ENCODE peak calls at places on chromosomes 6 and 20, in ten cellular contexts. U is heart left ventricle; H is neuronal stem cell; M is left ventricle myocardium inferior; P is cardiac muscle cell; V is lung; I is heart right ventricle; D is CD8-positive, alpha-beta memory T cell; T is left lung; C is kidney. G is an unnamed sample. For H3K9me3, the result is how much of the 10 kb centered on the place peaks cover.

GRCh38 chr20:8808180-8808535 is 260.7 kb upstream of the PLCB4 start:
- DNase-seq in U (no peak), H (no peak), M (no peak), P (no peak), V (no peak), I (no peak), D (no peak), T (no peak), C (no peak), G (no peak)

GRCh38 chr6:53822355-53823115 is 27.7 kb downstream of the LRRC1 start:
- DNase-seq in U (no peak), H (no peak), M (no peak), P (no peak), V (no peak), I (no peak), D (no peak), T (no peak), C (no peak), G (no peak)

GRCh38 chr6:117591405-117591804 is 10.9 kb downstream of the GOPC start:
- DNase-seq in U (no peak), H (no peak), M (no peak), P (no peak), V (no peak), I (no peak), D (no peak), T (no peak), C (no peak), G (no peak)

GRCh38 chr6:31947070-31947675 is 1.3 kb downstream of the CFB start:
- DNase-seq in U (no peak), H (no peak), M (no peak), P (no peak), V (no peak), I (no peak), D (no peak), T (no peak), C (no peak), G (no peak)

GRCh38 chr6:165729307-165729936 is 66.4 kb upstream of the PDE10A start:
- DNase-seq in U (no peak), H (peak), M (no peak), P (peak), V (peak), I (no peak), D (no peak), T (no peak), C (no peak), G (no peak)

GRCh38 chr6:157761331-157761921 is 61.6 kb upstream of the SNX9 start:
- DNase-seq in U (no peak), H (no peak), M (no peak), P (no peak), V (no peak), I (no peak), D (peak), T (no peak), C (no peak), G (no peak)

GRCh38 chr6:130843575-130844320 is 16.5 kb downstream of the SMLR1 start:
- DNase-seq in U (no peak), H (peak), M (no peak), P (peak), V (no peak), I (no peak), D (peak), T (no peak), C (no peak), G (peak)

GRCh38 chr6:147192278-147192911 is 11.8 kb upstream of the STXBP5 start:
- DNase-seq in U (no peak), H (no peak), M (no peak), P (no peak), V (no peak), I (no peak), D (no peak), T (no peak), C (no peak), G (no peak)

GRCh38 chr6:136030131-136030530 is 178.6 kb downstream of the PDE7B start:
- DNase-seq in U (no peak), H (no peak), M (no peak), P (no peak), V (no peak), I (no peak), D (no peak), T (no peak), C (no peak), G (no peak)

GRCh38 chr6:112030206-112030932 is 23.5 kb upstream of the CCN6 start:
- DNase-seq in U (no peak), H (no peak), M (no peak), P (no peak), V (no peak), I (no peak), D (no peak), T (no peak), C (no peak), G (no peak)

GRCh38 chr6:165662041-165662491 is 975 bp downstream of the PDE10A start:
- DNase-seq in U (peak), H (peak), M (peak), P (peak), V (no peak), I (peak), D (no peak), T (no peak), C (peak), G (no peak)

GRCh38 chr20:45461225-45461624 is 8.3 kb upstream of the WFDC2 start:
- DNase-seq in U (no peak), H (no peak), M (no peak), P (no peak), V (no peak), I (no peak), D (no peak), T (no peak), C (no peak), G (no peak)

GRCh38 chr6:151067684-151068596 is 171.8 kb upstream of the AKAP12 start:
- DNase-seq in U (peak), H (no peak), M (peak), P (no peak), V (peak), I (peak), D (no peak), T (no peak), C (peak), G (no peak)

GRCh38 chr6:73435236-73435635 is 16.9 kb downstream of the CGAS start:
- DNase-seq in U (no peak), H (no peak), M (no peak), P (no peak), V (no peak), I (no peak), D (no peak), T (no peak), C (no peak), G (no peak)

GRCh38 chr6:87743454-87743853 is 41.4 kb upstream of the AKIRIN2 start:
- DNase-seq in U (no peak), H (no peak), M (no peak), P (no peak), V (no peak), I (no peak), D (no peak), T (no peak), C (no peak), G (no peak)

GRCh38 chr6:16793828-16794412 is 32.7 kb upstream of the ATXN1 start:
- DNase-seq in U (no peak), H (no peak), M (no peak), P (no peak), V (no peak), I (no peak), D (no peak), T (no peak), C (no peak), G (no peak)

GRCh38 chr20:14189794-14190402 is 147.5 kb downstream of the FLRT3 start:
- DNase-seq in U (no peak), H (no peak), M (no peak), P (peak), V (no peak), I (no peak), D (no peak), T (no peak), C (no peak), G (no peak)

GRCh38 chr6:31620586-31621319 is at the start of gene PRRC2A:
- DNase-seq in U (no peak), H (no peak), M (peak), P (peak), V (no peak), I (peak), D (no peak), T (peak), C (peak), G (peak)

GRCh38 chr6:33178755-33179475 is 13.4 kb downstream of the COL11A2 start:
- DNase-seq in U (no peak), H (no peak), M (no peak), P (no peak), V (no peak), I (no peak), D (no peak), T (no peak), C (no peak), G (peak)

GRCh38 chr20:43409041-43409913 is 48.4 kb upstream of the SRSF6 start:
- DNase-seq in U (no peak), H (peak), M (no peak), P (peak), V (no peak), I (no peak), D (no peak), T (no peak), C (no peak), G (no peak)

GRCh38 chr20:48196486-48196885 is 411.2 kb upstream of the SULF2 start:
- DNase-seq in U (no peak), H (no peak), M (no peak), P (no peak), V (no peak), I (no peak), D (no peak), T (no peak), C (no peak), G (no peak)

GRCh38 chr6:16540804-16541752 is 220.2 kb downstream of the ATXN1 start:
- DNase-seq in U (peak), H (no peak), M (peak), P (peak), V (no peak), I (peak), D (no peak), T (no peak), C (peak), G (peak)

GRCh38 chr20:31630187-31630790 is 7.4 kb upstream of the COX4I2 start:
- DNase-seq in U (no peak), H (no peak), M (no peak), P (no peak), V (no peak), I (no peak), D (no peak), T (no peak), C (no peak), G (no peak)

GRCh38 chr20:37940161-37940560 is 37.2 kb downstream of the VSTM2L start:
- DNase-seq in U (no peak), H (no peak), M (no peak), P (no peak), V (no peak), I (no peak), D (no peak), T (no peak), C (no peak), G (no peak)

GRCh38 chr6:108801331-108801730 is 46.9 kb upstream of the ARMC2 start:
- DNase-seq in U (no peak), H (no peak), M (no peak), P (no peak), V (no peak), I (no peak), D (no peak), T (no peak), C (no peak), G (no peak)

GRCh38 chr6:43455034-43455747 is at the start of gene DLK2:
- DNase-seq in U (no peak), H (no peak), M (no peak), P (peak), V (no peak), I (no peak), D (peak), T (no peak), C (no peak), G (no peak)

GRCh38 chr6:125597411-125598253 is 151.8 kb upstream of the HEY2 start:
- DNase-seq in U (peak), H (no peak), M (peak), P (peak), V (peak), I (peak), D (no peak), T (peak), C (peak), G (no peak)

GRCh38 chr6:65075705-65076104 is 631.3 kb downstream of the EYS start:
- DNase-seq in U (no peak), H (no peak), M (no peak), P (no peak), V (no peak), I (no peak), D (no peak), T (no peak), C (no peak), G (no peak)

GRCh38 chr20:8740265-8740664 is 328.6 kb upstream of the PLCB4 start:
- DNase-seq in U (no peak), H (no peak), M (no peak), P (no peak), V (no peak), I (no peak), D (no peak), T (no peak), C (no peak), G (no peak)

GRCh38 chr6:43916924-43917877 is 147.2 kb downstream of the VEGFA start:
- DNase-seq in U (no peak), H (no peak), M (no peak), P (no peak), V (peak), I (no peak), D (no peak), T (peak), C (peak), G (peak)

GRCh38 chr6:133817460-133818047 is 71.4 kb upstream of the TCF21 start:
- DNase-seq in U (no peak), H (no peak), M (no peak), P (no peak), V (no peak), I (no peak), D (no peak), T (no peak), C (no peak), G (no peak)

GRCh38 chr20:23637282-23638221 is at the start of gene CST3:
- DNase-seq in U (peak), H (peak), M (peak), P (peak), V (peak), I (peak), D (no peak), T (peak), C (peak), G (peak)

GRCh38 chr20:34269996-34270627 is 28.9 kb downstream of the ASIP start:
- DNase-seq in U (peak), H (no peak), M (peak), P (no peak), V (no peak), I (no peak), D (no peak), T (no peak), C (no peak), G (no peak)

GRCh38 chr20:50567860-50568548 is 57.8 kb downstream of the PTPN1 start:
- DNase-seq in U (no peak), H (no peak), M (no peak), P (no peak), V (peak), I (no peak), D (no peak), T (no peak), C (no peak), G (no peak)

GRCh38 chr6:95973976-95974375 is 41.8 kb upstream of the FUT9 start:
- DNase-seq in U (no peak), H (no peak), M (no peak), P (no peak), V (no peak), I (no peak), D (no peak), T (no peak), C (no peak), G (no peak)

GRCh38 chr6:109925060-109925459 is 53.1 kb upstream of the GPR6 start:
- DNase-seq in U (no peak), H (no peak), M (no peak), P (peak), V (no peak), I (no peak), D (no peak), T (no peak), C (no peak), G (no peak)

GRCh38 chr6:136775548-136775947 is 16.7 kb downstream of the MAP3K5 start:
- DNase-seq in U (no peak), H (no peak), M (no peak), P (no peak), V (no peak), I (no peak), D (no peak), T (no peak), C (no peak), G (no peak)

GRCh38 chr20:8331740-8332412 is 199.8 kb downstream of the PLCB1 start:
- DNase-seq in U (peak), H (no peak), M (peak), P (no peak), V (no peak), I (no peak), D (no peak), T (peak), C (peak), G (no peak)

GRCh38 chr20:40029589-40029988 is 659.4 kb downstream of the MAFB start:
- DNase-seq in U (no peak), H (no peak), M (no peak), P (no peak), V (no peak), I (no peak), D (no peak), T (no peak), C (no peak), G (no peak)
- H3K9me3 ChIP-seq in U (under half), H (under half), M (under half), P (under half), V (under half), I (under half), D (under half), T (under half), C (under half), G (under half)

GRCh38 chr6:27294409-27294808 is 17.7 kb downstream of the POM121L2 start:
- DNase-seq in U (no peak), H (no peak), M (no peak), P (no peak), V (no peak), I (no peak), D (no peak), T (no peak), C (no peak), G (no peak)

GRCh38 chr6:27295301-27296079 is 16.6 kb downstream of the POM121L2 start:
- DNase-seq in U (no peak), H (no peak), M (no peak), P (peak), V (no peak), I (no peak), D (no peak), T (no peak), C (no peak), G (no peak)

GRCh38 chr6:27297484-27297856 is 14.6 kb downstream of the POM121L2 start:
- DNase-seq in U (no peak), H (no peak), M (no peak), P (no peak), V (no peak), I (no peak), D (no peak), T (no peak), C (no peak), G (no peak)

GRCh38 chr6:27297857-27298730 is 14.0 kb downstream of the POM121L2 start:
- DNase-seq in U (no peak), H (no peak), M (no peak), P (no peak), V (no peak), I (no peak), D (no peak), T (no peak), C (no peak), G (no peak)

GRCh38 chr6:27296106-27296783 is 15.8 kb downstream of the POM121L2 start:
- DNase-seq in U (no peak), H (no peak), M (no peak), P (peak), V (no peak), I (no peak), D (no peak), T (no peak), C (no peak), G (peak)
- H3K9me3 ChIP-seq in U (under half), H (under half), M (under half), P (under half), V (under half), I (under half), D (under half), T (under half), C (under half), G (under half)

DNA sequence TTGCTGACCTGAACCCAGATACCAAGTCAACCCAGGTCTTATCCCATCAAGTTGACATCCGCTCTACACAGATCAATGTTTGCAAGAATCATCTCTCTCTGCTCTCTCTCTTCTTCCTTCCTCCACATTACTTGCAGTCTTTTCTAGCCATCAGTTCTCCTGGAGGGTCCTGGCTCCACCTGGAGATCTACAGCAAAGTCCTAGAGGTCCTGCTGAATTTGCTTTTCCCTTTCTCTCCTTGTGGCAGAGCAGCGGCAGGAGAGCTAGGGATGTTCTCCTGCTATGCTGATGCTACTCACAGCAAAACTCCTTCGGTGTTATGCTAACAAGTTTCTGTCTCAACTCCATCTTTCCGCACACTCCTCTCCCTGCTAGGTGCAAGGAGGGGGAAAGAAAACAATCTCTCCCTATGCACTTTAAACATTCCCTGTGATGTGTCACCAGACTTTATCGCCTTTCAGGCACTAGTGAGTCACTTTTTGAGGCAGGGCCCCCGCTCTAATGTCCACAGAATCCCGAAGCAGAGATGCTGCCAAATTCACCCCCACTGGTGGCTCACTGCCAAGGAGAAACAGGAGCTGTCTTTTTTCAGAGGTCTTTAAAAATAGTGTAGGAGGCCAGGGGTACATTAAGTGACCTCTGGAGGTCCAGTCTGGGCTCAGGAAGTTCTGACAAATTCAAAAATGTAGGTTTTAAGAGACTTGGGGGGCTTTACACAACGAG is 62.6 kb downstream of the FAM50B start:
- DNase-seq in U (peak), H (no peak), M (peak), P (no peak), V (peak), I (peak), D (no peak), T (no peak), C (peak), G (no peak)
- H3K9me3 ChIP-seq in U (under half), H (under half), M (under half), P (under half), V (under half), I (under half), D (under half), T (under half), C (under half), G (under half)

GRCh38 chr20:49281913-49282467 is 4.1 kb upstream of the ZNFX1 start:
- DNase-seq in U (no peak), H (no peak), M (no peak), P (no peak), V (no peak), I (no peak), D (no peak), T (no peak), C (no peak), G (no peak)
- H3K9me3 ChIP-seq in U (under half), H (half or more), M (half or more), P (under half), V (under half), I (under half), D (half or more), T (under half), C (under half), G (half or more)

GRCh38 chr20:58531063-58531462 is 15.9 kb upstream of the APCDD1L start:
- DNase-seq in U (no peak), H (no peak), M (no peak), P (no peak), V (no peak), I (no peak), D (no peak), T (no peak), C (no peak), G (no peak)
- H3K9me3 ChIP-seq in U (under half), H (under half), M (half or more), P (under half), V (under half), I (under half), D (under half), T (under half), C (under half), G (under half)

GRCh38 chr6:123215211-123215610 is 219.2 kb downstream of the CLVS2 start:
- DNase-seq in U (no peak), H (no peak), M (no peak), P (no peak), V (no peak), I (no peak), D (no peak), T (no peak), C (no peak), G (no peak)

GRCh38 chr6:123211777-123212545 is 215.9 kb downstream of the CLVS2 start:
- DNase-seq in U (no peak), H (no peak), M (no peak), P (no peak), V (no peak), I (no peak), D (no peak), T (no peak), C (no peak), G (no peak)

GRCh38 chr6:123214433-123214832 is 218.4 kb downstream of the CLVS2 start:
- DNase-seq in U (no peak), H (no peak), M (no peak), P (no peak), V (no peak), I (no peak), D (no peak), T (no peak), C (no peak), G (no peak)

GRCh38 chr6:123210645-123211044 is 214.6 kb downstream of the CLVS2 start:
- DNase-seq in U (no peak), H (no peak), M (no peak), P (no peak), V (no peak), I (no peak), D (no peak), T (no peak), C (no peak), G (no peak)

DNA sequence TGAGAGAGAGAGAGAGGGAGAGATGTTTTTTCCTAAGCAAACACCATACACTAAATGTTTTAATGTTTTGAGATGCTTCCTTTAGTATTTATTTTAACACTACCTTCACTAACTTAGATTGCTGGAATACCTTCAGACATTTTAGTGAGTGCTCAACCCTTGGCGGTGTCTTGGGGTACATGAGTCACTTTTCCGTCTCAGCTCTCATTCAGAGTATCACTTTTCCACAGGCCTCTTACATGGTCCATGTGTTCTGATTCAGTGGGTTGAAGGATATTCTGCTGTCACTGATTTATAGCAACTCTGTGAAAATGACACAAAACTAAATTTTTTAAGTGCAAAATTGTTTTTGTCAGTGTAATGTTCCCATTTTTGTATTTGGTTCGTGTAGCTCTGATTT is 217.9 kb downstream of the CLVS2 start:
- DNase-seq in U (no peak), H (no peak), M (no peak), P (no peak), V (no peak), I (no peak), D (no peak), T (no peak), C (no peak), G (no peak)
- H3K9me3 ChIP-seq in U (under half), H (under half), M (under half), P (under half), V (under half), I (under half), D (under half), T (under half), C (under half), G (under half)

G was measured in mucosa of descending colon.